ENCODE peak calls at places on chromosomes 16 and 17, in four cellular contexts. V is activated T-cell treated with anti-CD3 and anti-CD28 coated beads for 1 hour; A is lower lobe of right lung; X is stimulated activated CD4-positive, alpha-beta T cell treated with anti-CD3 and anti-CD28 coated beads, TNF-alpha, amount 100 ng/mL, for 1 hour. Z is an unnamed sample.

GRCh38 chr17:50560185-50560824 is at the start of gene CACNA1G:
- DNase-seq in V (peak; percentile 82), A (peak; percentile 87), X (peak; percentile 72), Z (peak; percentile 70)

GRCh38 chr16:1357906-1358566 is 6.3 kb downstream of the GNPTG start:
- DNase-seq in V (no peak), A (no peak), X (no peak), Z (no peak)

GRCh38 chr16:71499775-71500364 is 10.7 kb upstream of the ZNF19 start:
- DNase-seq in V (peak; percentile 9), A (no peak), X (peak; percentile 4), Z (peak; percentile 26)

GRCh38 chr16:67304006-67304405 is 22.5 kb downstream of the KCTD19 start:
- DNase-seq in V (no peak), A (no peak), X (no peak), Z (no peak)

GRCh38 chr17:72381597-72382397 is 261.0 kb downstream of the SOX9 start:
- DNase-seq in V (no peak), A (no peak), X (no peak), Z (no peak)

GRCh38 chr17:41518789-41519449 is at the start of gene KRT15:
- DNase-seq in V (no peak), A (no peak), X (no peak), Z (no peak)

GRCh38 chr17:27232328-27232727 is 61.6 kb upstream of the WSB1 start:
- DNase-seq in V (no peak), A (no peak), X (no peak), Z (no peak)

GRCh38 chr17:48637323-48638260 is 11.4 kb upstream of the HOXB9 start:
- DNase-seq in V (no peak), A (no peak), X (no peak), Z (no peak)

GRCh38 chr17:1460233-1460632 is 4.2 kb upstream of the CRK start:
- DNase-seq in V (no peak), A (peak; percentile 84), X (no peak), Z (no peak)

GRCh38 chr16:63461248-63461841 is 1425.1 kb upstream of the CDH8 start:
- DNase-seq in V (no peak), A (no peak), X (no peak), Z (no peak)

GRCh38 chr17:61504697-61505096 is 52.5 kb downstream of the TBX4 start:
- DNase-seq in V (no peak), A (no peak), X (no peak), Z (no peak)

GRCh38 chr17:42441717-42442565 is 16.7 kb upstream of the ATP6V0A1 start:
- DNase-seq in V (no peak), A (no peak), X (no peak), Z (peak; percentile 20)

GRCh38 chr16:71727545-71728324 is 3.2 kb upstream of the PHLPP2 start:
- DNase-seq in V (no peak), A (no peak), X (no peak), Z (no peak)

GRCh38 chr17:34519286-34519685 is 60.1 kb upstream of the TMEM132E start:
- DNase-seq in V (no peak), A (no peak), X (no peak), Z (no peak)

GRCh38 chr17:83032781-83033180 is 46.6 kb upstream of the METRNL start:
- DNase-seq in V (no peak), A (no peak), X (no peak), Z (no peak)

GRCh38 chr17:29590261-29590978 is 972 bp upstream of the GIT1 start:
- DNase-seq in V (no peak), A (peak; percentile 45), X (no peak), Z (no peak)

GRCh38 chr17:55496094-55496881 is 15.0 kb downstream of the SMIM36 start:
- DNase-seq in V (no peak), A (no peak), X (no peak), Z (no peak)

GRCh38 chr17:41428591-41429326 is 4.4 kb upstream of the KRT37 start:
- DNase-seq in V (no peak), A (no peak), X (no peak), Z (no peak)

GRCh38 chr17:15511142-15511541 is 43.7 kb upstream of the CDRT4 start:
- DNase-seq in V (no peak), A (no peak), X (no peak), Z (no peak)

GRCh38 chr17:1153795-1154546 is 25.8 kb downstream of the ABR start:
- DNase-seq in V (no peak), A (peak; percentile 61), X (no peak), Z (no peak)

GRCh38 chr17:77083547-77083946 is 57.2 kb upstream of the SEC14L1 start:
- DNase-seq in V (no peak), A (no peak), X (no peak), Z (no peak)

GRCh38 chr17:16975266-16975651 is 3.3 kb upstream of the TNFRSF13B start:
- DNase-seq in V (no peak), A (no peak), X (no peak), Z (no peak)

GRCh38 chr17:60442271-60443201 is 20.2 kb downstream of the CHCT1 start:
- DNase-seq in V (no peak), A (no peak), X (no peak), Z (no peak)

GRCh38 chr17:52477824-52478614 is 319.5 kb upstream of the CA10 start:
- DNase-seq in V (no peak), A (no peak), X (no peak), Z (no peak)

GRCh38 chr17:29929544-29930398 is at the start of gene SSH2:
- DNase-seq in V (peak; percentile 89), A (peak; percentile 94), X (peak; percentile 75), Z (peak; percentile 66)

GRCh38 chr16:87812200-87812656 is 46.4 kb upstream of the KLHDC4 start:
- DNase-seq in V (no peak), A (no peak), X (no peak), Z (no peak)

Z was measured in central memory CD8-positive, alpha-beta T cell.